ENCODE peak calls at places on chromosomes 1 and 21, in eight cellular contexts. I is Peyer's patch, X is fibroblast of mammary gland, M is HFFc6, G is prostate gland, N is PC-3, P is endothelial cell, B is Panc1. Q is an unnamed sample.
A peak's percentile ranks its signal among the peaks of the same experiment; 100 is the strongest.

GRCh38 chr1:151221616-151222015 is 23.3 kb downstream of the PIP5K1A start:
- DNase-seq in N (no peak), G (no peak), B (no peak), M (no peak), I (no peak), X (peak; percentile 23), P (no peak), Q (no peak)

GRCh38 chr1:186626533-186626932 is 53.7 kb downstream of the PTGS2 start:
- DNase-seq in I (no peak), X (no peak), G (no peak), P (no peak), N (no peak), M (no peak), B (no peak), Q (no peak)

GRCh38 chr21:36103434-36103833 is 31.4 kb upstream of the CBR3 start:
- DNase-seq in G (no peak), P (no peak), N (peak; percentile 58), M (no peak), X (no peak), B (no peak), I (no peak), Q (no peak)

GRCh38 chr1:235865565-235866206 is 1.0 kb downstream of the LYST start:
- DNase-seq in M (peak; percentile 9), P (no peak), B (no peak), X (peak; percentile 18), I (no peak), G (no peak), N (no peak), Q (no peak)

GRCh38 chr1:110875216-110875731 is 2.3 kb downstream of the CD53 start:
- DNase-seq in G (no peak), B (no peak), M (no peak), P (no peak), I (peak; percentile 90), X (no peak), N (no peak), Q (no peak)

GRCh38 chr1:64470670-64471217 is 815 bp downstream of the CACHD1 start:
- DNase-seq in G (peak; percentile 8), X (peak; percentile 11), P (peak; percentile 52), I (peak; percentile 47), N (no peak), M (no peak), B (no peak), Q (no peak)

GRCh38 chr1:186236921-186237320 is 138.1 kb downstream of the TPR start:
- DNase-seq in X (peak; percentile 95), M (peak; percentile 91), I (no peak), B (no peak), P (no peak), N (peak; percentile 76), G (no peak), Q (peak; percentile 69)

GRCh38 chr1:169925505-169926482 is 32.1 kb upstream of the SCYL3 start:
- DNase-seq in I (no peak), G (no peak), B (no peak), M (peak; percentile 28), N (peak; percentile 58), P (no peak), X (no peak), Q (no peak)

GRCh38 chr1:76240321-76240720 is 165.8 kb downstream of the ST6GALNAC3 start:
- DNase-seq in I (no peak), G (no peak), X (no peak), M (peak; percentile 0), N (no peak), P (no peak), B (no peak), Q (no peak)

GRCh38 chr21:41605178-41605933 is 97.4 kb upstream of the TMPRSS2 start:
- DNase-seq in P (no peak), I (no peak), M (no peak), N (peak; percentile 55), B (no peak), X (no peak), G (peak; percentile 75), Q (no peak)
- TF ChIP-seq CTCF in P (no peak), I (no peak), M (no peak), N (no peak), B (no peak), X (no peak), G (no peak), Q (no peak)

DNA sequence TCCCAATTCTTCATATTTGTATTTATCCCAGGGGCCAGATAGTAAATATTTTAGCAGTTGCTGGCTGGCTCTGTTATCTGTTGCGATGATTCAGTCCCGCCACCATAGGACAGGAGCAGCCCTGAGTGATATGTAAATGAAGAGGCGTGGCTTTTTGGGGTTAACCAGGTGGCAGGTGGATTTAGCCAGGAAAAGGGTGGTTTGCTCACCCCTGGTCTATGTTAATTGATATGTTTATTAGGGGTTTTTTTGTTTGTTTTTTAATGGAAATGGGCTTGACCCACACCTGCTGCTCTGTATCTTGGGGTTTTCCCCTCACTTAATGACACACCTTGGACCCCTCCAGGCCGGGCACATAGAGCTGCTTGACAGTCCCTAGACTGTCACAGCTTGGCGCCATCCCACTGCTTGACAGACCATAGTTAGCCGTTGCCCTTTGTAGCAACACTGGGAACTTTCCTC is 62.8 kb downstream of the PIK3CD start:
- DNase-seq in N (no peak), B (no peak), X (no peak), M (no peak), I (peak; percentile 73), P (no peak), G (no peak), Q (no peak)
- TF ChIP-seq CTCF in N (no peak), B (no peak), X (no peak), M (no peak), I (no peak), P (no peak), G (no peak), Q (no peak)

DNA sequence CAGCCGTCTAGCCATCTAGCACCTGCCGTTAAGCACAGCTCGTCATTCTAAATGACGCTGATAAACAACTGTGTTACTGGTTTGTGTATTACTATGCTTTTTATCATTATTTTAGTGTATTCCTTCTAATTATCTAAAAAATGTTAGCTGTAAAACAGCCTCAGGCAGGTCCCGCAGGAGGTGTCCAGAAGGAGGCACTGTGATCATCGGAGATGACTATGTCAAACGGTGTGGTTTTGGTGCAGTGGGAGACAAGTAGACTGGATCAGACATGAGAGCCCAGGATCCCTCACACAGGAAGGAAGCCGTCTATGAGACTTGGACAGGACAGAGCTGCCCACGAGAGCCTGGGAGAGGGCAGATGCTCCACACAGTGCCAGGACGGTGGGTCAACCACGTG is 55.3 kb upstream of the COL6A1 start:
- DNase-seq in G (no peak), X (peak; percentile 29), M (no peak), N (no peak), I (no peak), P (no peak), B (no peak), Q (no peak)
- TF ChIP-seq CTCF in G (no peak), X (peak; percentile 22), M (peak; percentile 58), N (peak; percentile 29), I (no peak), P (no peak), B (no peak), Q (peak; percentile 30)

GRCh38 chr1:44103270-44104131 is 15.1 kb upstream of the KLF17 start:
- DNase-seq in X (peak; percentile 16), M (no peak), P (peak; percentile 52), G (no peak), I (no peak), N (no peak), B (no peak), Q (no peak)
- TF ChIP-seq CTCF in X (peak; percentile 24), M (peak; percentile 31), P (no peak), G (no peak), I (no peak), N (no peak), B (peak; percentile 61), Q (no peak)

DNA sequence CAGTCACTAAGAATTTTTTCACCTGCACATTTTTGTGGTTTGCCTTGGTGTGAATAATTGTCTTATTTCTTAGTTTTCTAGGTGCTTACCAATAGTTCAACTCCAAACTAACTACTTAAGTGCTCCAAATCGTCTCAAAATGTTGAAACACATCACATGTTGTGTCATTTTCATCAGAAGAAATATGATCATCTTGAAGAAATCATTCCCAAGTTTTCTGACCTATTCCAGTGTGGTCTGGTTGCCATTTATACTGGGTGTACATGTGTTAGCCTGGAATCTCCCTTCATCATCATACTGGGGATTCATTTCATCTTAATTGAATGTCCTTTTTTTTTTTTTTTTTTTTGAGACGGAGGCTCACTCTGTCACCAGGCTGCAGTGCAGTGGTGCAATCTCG is 67.0 kb downstream of the EIF2B3 start:
- DNase-seq in X (peak; percentile 35), N (no peak), M (no peak), B (no peak), I (no peak), P (no peak), G (no peak), Q (no peak)
- TF ChIP-seq CTCF in X (no peak), N (no peak), M (no peak), B (no peak), I (no peak), P (no peak), G (no peak), Q (no peak)

DNA sequence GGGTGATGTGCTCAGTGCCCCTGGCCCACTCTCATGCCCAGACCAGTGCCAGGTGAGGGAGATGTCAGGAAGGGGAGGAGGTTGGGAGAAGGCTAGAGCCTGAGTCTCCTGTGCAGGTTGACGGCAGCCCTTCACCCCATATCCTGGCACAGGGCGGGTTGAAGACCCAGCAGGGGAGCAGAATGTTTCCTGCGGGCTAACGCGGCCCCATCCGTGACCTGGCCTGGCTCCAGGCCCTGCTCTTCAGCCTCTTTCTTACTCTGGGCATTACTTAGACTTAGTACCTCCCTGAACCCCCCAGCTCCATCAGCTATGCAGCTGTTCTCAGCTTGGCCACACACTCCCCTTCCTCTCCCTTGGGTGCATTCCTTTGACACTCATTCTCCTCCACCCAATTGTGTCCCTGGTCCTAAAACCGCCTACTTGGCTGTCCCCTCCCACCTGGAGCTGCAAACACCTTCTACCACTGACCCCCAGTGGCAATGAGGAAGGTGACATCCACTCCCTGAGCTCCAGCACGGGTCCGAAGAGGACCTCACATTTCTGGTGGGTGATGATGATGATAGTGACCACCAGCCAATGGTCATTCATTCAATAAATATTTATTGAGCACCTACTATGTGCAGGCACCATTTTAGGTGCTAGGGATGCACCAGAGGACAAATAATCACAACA is 179.0 kb downstream of the PTPRU start:
- DNase-seq in M (no peak), P (no peak), N (peak; percentile 51), I (no peak), G (no peak), B (no peak), X (peak; percentile 7), Q (no peak)
- TF ChIP-seq CTCF in M (no peak), P (no peak), N (peak; percentile 53), I (no peak), G (no peak), B (no peak), X (no peak), Q (peak; percentile 7)